ENCODE peak calls at places on chromosome 18, in ten cellular contexts. D is CD8-positive, alpha-beta memory T cell; F is AG04450; Q is fibroblast of lung; O is stomach; P is naive thymus-derived CD4-positive, alpha-beta T cell; G is CD8-positive, alpha-beta T cell; M is colonic mucosa; A is GM23248; L is neural progenitor cell. W is an unnamed sample.

GRCh38 chr18:42644729-42645131 is 470.8 kb downstream of the RIT2 start:
- DNase-seq in D (no peak), F (no peak), Q (peak; percentile 70), O (peak; percentile 61), P (no peak), G (no peak), M (no peak), A (no peak), L (no peak), W (no peak)

GRCh38 chr18:35143615-35144596 is 96.9 kb upstream of the ZNF397 start:
- DNase-seq in D (peak; percentile 19), F (peak; percentile 21), Q (peak; percentile 43), O (peak; percentile 60), P (no peak), G (peak; percentile 38), M (peak; percentile 64), A (peak; percentile 77), L (peak; percentile 77), W (no peak)

GRCh38 chr18:53625997-53626599 is 598.4 kb downstream of the MBD2 start:
- DNase-seq in D (no peak), F (no peak), Q (no peak), O (no peak), P (no peak), G (no peak), M (no peak), A (no peak), L (no peak), W (no peak)

GRCh38 chr18:48931680-48932461 is 18.9 kb downstream of the SMAD7 start:
- DNase-seq in D (no peak), F (no peak), Q (no peak), O (no peak), P (peak; percentile 43), G (no peak), M (no peak), A (peak; percentile 68), L (no peak), W (no peak)

GRCh38 chr18:23406271-23406787 is 46.8 kb upstream of the RIOK3 start:
- DNase-seq in D (no peak), F (no peak), Q (peak; percentile 84), O (no peak), P (no peak), G (no peak), M (no peak), A (peak; percentile 58), L (no peak), W (no peak)

GRCh38 chr18:79774111-79774510 is 23.6 kb upstream of the KCNG2 start:
- DNase-seq in D (no peak), F (no peak), Q (no peak), O (no peak), P (no peak), G (no peak), M (no peak), A (no peak), L (no peak), W (no peak)

GRCh38 chr18:40868110-40868858 is 1086.8 kb upstream of the PIK3C3 start:
- DNase-seq in D (no peak), F (peak; percentile 49), Q (peak; percentile 98), O (no peak), P (no peak), G (no peak), M (no peak), A (peak; percentile 96), L (no peak), W (no peak)

GRCh38 chr18:10121028-10121427 is 207.2 kb downstream of the VAPA start:
- DNase-seq in D (no peak), F (no peak), Q (peak; percentile 25), O (no peak), P (no peak), G (no peak), M (no peak), A (no peak), L (no peak), W (no peak)

GRCh38 chr18:42028232-42028832 is 73.3 kb downstream of the PIK3C3 start:
- DNase-seq in D (peak; percentile 10), F (no peak), Q (peak; percentile 30), O (no peak), P (no peak), G (peak; percentile 22), M (peak; percentile 21), A (peak; percentile 62), L (peak; percentile 29), W (peak; percentile 5)

GRCh38 chr18:63152791-63153190 is 166.8 kb downstream of the BCL2 start:
- DNase-seq in D (no peak), F (no peak), Q (no peak), O (no peak), P (no peak), G (no peak), M (no peak), A (no peak), L (no peak), W (no peak)

GRCh38 chr18:74596959-74597661 is 560 bp upstream of the ZNF407 start:
- DNase-seq in D (no peak), F (no peak), Q (peak; percentile 77), O (peak; percentile 68), P (peak; percentile 75), G (peak; percentile 72), M (peak; percentile 73), A (peak; percentile 88), L (peak; percentile 79), W (peak; percentile 62)

GRCh38 chr18:75831960-75832359 is 404.5 kb upstream of the SMIM21 start:
- DNase-seq in D (no peak), F (no peak), Q (no peak), O (no peak), P (no peak), G (no peak), M (no peak), A (no peak), L (no peak), W (no peak)

GRCh38 chr18:23573948-23574431 is 12.3 kb downstream of the NPC1 start:
- DNase-seq in D (peak; percentile 53), F (no peak), Q (peak; percentile 85), O (no peak), P (peak; percentile 38), G (peak; percentile 50), M (no peak), A (peak; percentile 77), L (no peak), W (peak; percentile 22)

GRCh38 chr18:12317664-12318333 is 9.8 kb downstream of the TUBB6 start:
- DNase-seq in D (no peak), F (no peak), Q (peak; percentile 57), O (no peak), P (no peak), G (no peak), M (no peak), A (peak; percentile 84), L (no peak), W (no peak)

GRCh38 chr18:12315481-12315880 is 7.4 kb downstream of the TUBB6 start:
- DNase-seq in D (no peak), F (no peak), Q (no peak), O (no peak), P (no peak), G (no peak), M (no peak), A (peak; percentile 79), L (no peak), W (no peak)

GRCh38 chr18:12314586-12315305 is 6.7 kb downstream of the TUBB6 start:
- DNase-seq in D (no peak), F (no peak), Q (no peak), O (no peak), P (no peak), G (no peak), M (no peak), A (no peak), L (no peak), W (no peak)

GRCh38 chr18:12313530-12314245 is 5.6 kb downstream of the TUBB6 start:
- DNase-seq in D (no peak), F (no peak), Q (no peak), O (no peak), P (no peak), G (no peak), M (no peak), A (peak; percentile 51), L (no peak), W (no peak)

GRCh38 chr18:12315911-12316310 is 7.9 kb downstream of the TUBB6 start:
- DNase-seq in D (no peak), F (no peak), Q (no peak), O (no peak), P (no peak), G (no peak), M (no peak), A (peak; percentile 56), L (no peak), W (no peak)
- H3K27ac ChIP-seq in D (no peak overlapping the region), F (peak overlapping the region; percentile 34), Q (peak overlapping the region; percentile 49), O (no peak overlapping the region), P (no peak overlapping the region), G (no peak overlapping the region), M (no peak overlapping the region), A (peak overlapping the region; percentile 98), L (no peak overlapping the region), W (no peak overlapping the region)

DNA sequence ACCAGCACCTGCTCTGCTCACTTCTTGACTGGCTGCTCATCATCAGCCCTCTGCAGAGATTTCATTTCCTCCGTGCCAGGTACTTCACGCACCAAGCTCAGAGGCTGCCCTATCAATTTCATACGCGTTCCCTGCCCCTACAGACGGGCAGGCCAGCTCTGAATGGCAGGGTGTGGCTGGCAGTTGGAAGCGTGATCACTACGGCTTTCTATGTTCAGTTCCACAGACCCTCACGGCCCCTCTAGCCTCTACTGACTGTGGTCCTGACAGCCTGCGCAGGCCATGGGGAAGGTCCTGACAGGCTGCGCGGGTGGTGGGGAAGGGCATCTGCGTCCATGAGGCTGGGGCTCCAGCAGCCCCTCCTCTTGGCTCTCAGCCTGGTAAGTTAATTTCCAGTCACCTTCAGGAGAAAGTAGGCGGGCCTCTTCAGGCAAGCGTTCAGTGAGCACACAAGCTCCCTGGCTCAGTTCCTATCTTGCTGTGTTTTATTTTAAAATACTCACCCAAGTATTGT is 154.8 kb downstream of the ZNF236 start:
- DNase-seq in D (no peak), F (no peak), Q (no peak), O (peak; percentile 74), P (no peak), G (no peak), M (peak; percentile 72), A (no peak), L (no peak), W (no peak)
- H3K27ac ChIP-seq in D (no peak overlapping the region), F (no peak overlapping the region), Q (no peak overlapping the region), O (peak overlapping the region; percentile 75), P (no peak overlapping the region), G (no peak overlapping the region), M (peak overlapping the region; percentile 83), A (no peak overlapping the region), L (no peak overlapping the region), W (no peak overlapping the region)

GRCh38 chr18:33851546-33852078 is 273.6 kb downstream of the ASXL3 start:
- DNase-seq in D (no peak), F (no peak), Q (no peak), O (no peak), P (no peak), G (no peak), M (no peak), A (no peak), L (no peak), W (no peak)
- H3K27ac ChIP-seq in D (no peak overlapping the region), F (no peak overlapping the region), Q (no peak overlapping the region), O (no peak overlapping the region), P (no peak overlapping the region), G (no peak overlapping the region), M (no peak overlapping the region), A (no peak overlapping the region), L (no peak overlapping the region), W (no peak overlapping the region)

DNA sequence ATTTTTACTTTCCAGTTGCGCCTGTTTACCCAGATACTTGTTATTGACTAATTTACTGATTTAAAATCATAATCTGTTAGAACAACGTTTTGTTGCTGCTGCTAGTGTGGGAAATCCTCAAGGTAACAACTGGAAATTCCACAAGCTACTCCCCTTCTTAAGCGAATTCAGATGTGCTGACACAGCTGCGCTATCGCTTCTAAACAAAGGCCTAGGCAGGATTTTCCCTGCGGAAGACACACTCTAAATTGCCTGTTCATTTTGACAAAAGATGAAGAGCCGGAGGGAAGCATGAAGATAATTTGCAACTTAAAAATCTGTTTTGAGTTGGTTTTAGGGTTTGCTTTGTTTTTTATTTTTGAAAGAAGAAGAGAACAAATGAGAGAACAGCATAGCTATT is 283.8 kb downstream of the ALPK2 start:
- DNase-seq in D (no peak), F (no peak), Q (no peak), O (no peak), P (no peak), G (no peak), M (no peak), A (no peak), L (peak; percentile 77), W (no peak)
- H3K27ac ChIP-seq in D (no peak overlapping the region), F (no peak overlapping the region), Q (no peak overlapping the region), O (no peak overlapping the region), P (no peak overlapping the region), G (no peak overlapping the region), M (no peak overlapping the region), A (no peak overlapping the region), L (peak overlapping the region; percentile 97), W (no peak overlapping the region)